ENCODE peak calls at places on chromosomes 11 and 22, in four cellular contexts. K is dorsolateral prefrontal cortex, X is right atrium auricular region, D is AG10803. O is an unnamed sample.

GRCh38 chr11:109302591-109303334 is 119.2 kb upstream of the C11orf87 start:
- DNase-seq in K (no peak), X (no peak), D (no peak), O (no peak)

GRCh38 chr11:1870721-1871466 is 18.0 kb downstream of the LSP1 start:
- DNase-seq in K (peak; percentile 43), X (no peak), D (peak; percentile 34), O (no peak)

GRCh38 chr11:34633990-34634725 is 13.3 kb downstream of the EHF start:
- DNase-seq in K (no peak), X (no peak), D (peak; percentile 55), O (peak; percentile 57)

GRCh38 chr11:8654503-8654902 is 28.0 kb downstream of the TRIM66 start:
- DNase-seq in K (no peak), X (no peak), D (no peak), O (no peak)

GRCh38 chr11:70710192-70710965 is 312.1 kb downstream of the CTTN start:
- DNase-seq in K (no peak), X (no peak), D (no peak), O (no peak)

GRCh38 chr11:112584674-112585073 is 324.0 kb upstream of the PLET1 start:
- DNase-seq in K (no peak), X (no peak), D (no peak), O (no peak)

GRCh38 chr22:39278040-39278439 is 33.3 kb upstream of the PDGFB start:
- DNase-seq in K (no peak), X (no peak), D (peak; percentile 41), O (peak; percentile 45)

GRCh38 chr22:47325249-47325648 is 562.8 kb downstream of the TBC1D22A start:
- DNase-seq in K (no peak), X (peak; percentile 18), D (no peak), O (no peak)

GRCh38 chr22:24105018-24105360 is 76.3 kb upstream of the SUSD2 start:
- DNase-seq in K (peak; percentile 28), X (peak; percentile 73), D (peak; percentile 32), O (peak; percentile 34)

GRCh38 chr11:16923987-16924386 is 90.2 kb downstream of the PLEKHA7 start:
- DNase-seq in K (no peak), X (no peak), D (no peak), O (no peak)

GRCh38 chr22:47396105-47396504 is 633.7 kb downstream of the TBC1D22A start:
- DNase-seq in K (no peak), X (no peak), D (no peak), O (no peak)

GRCh38 chr11:46183819-46184218 is 62.6 kb upstream of the PHF21A start:
- DNase-seq in K (no peak), X (no peak), D (no peak), O (peak; percentile 4)

GRCh38 chr22:24969588-24970301 is 17.2 kb downstream of the KIAA1671 start:
- DNase-seq in K (no peak), X (peak; percentile 89), D (peak; percentile 54), O (peak; percentile 41)

GRCh38 chr11:123822022-123822421 is 15.9 kb upstream of the OR6M1 start:
- DNase-seq in K (no peak), X (no peak), D (no peak), O (peak; percentile 39)

GRCh38 chr22:45497268-45497667 is 5.4 kb upstream of the FBLN1 start:
- DNase-seq in K (no peak), X (no peak), D (no peak), O (peak; percentile 26)

GRCh38 chr22:46563381-46564083 is 26.1 kb upstream of the CELSR1 start:
- DNase-seq in K (peak; percentile 54), X (peak; percentile 84), D (peak; percentile 41), O (peak; percentile 62)

GRCh38 chr11:20367313-20367948 is 3.9 kb downstream of the HTATIP2 start:
- DNase-seq in K (peak; percentile 71), X (peak; percentile 69), D (peak; percentile 78), O (peak; percentile 88)

GRCh38 chr11:115334932-115335788 is 169.1 kb downstream of the CADM1 start:
- DNase-seq in K (no peak), X (no peak), D (peak; percentile 37), O (peak; percentile 49)

GRCh38 chr11:64097468-64098317 is 62.0 kb downstream of the FLRT1 start:
- DNase-seq in K (peak; percentile 60), X (no peak), D (no peak), O (no peak)

GRCh38 chr22:39530692-39531331 is 1.7 kb downstream of the RPS19BP1 start:
- DNase-seq in K (no peak), X (no peak), D (peak; percentile 44), O (peak; percentile 59)

GRCh38 chr22:43152355-43153071 is 1.2 kb downstream of the TSPO start:
- DNase-seq in K (peak; percentile 37), X (peak; percentile 80), D (peak; percentile 66), O (peak; percentile 45)

GRCh38 chr11:43072096-43072495 is 239.7 kb upstream of the API5 start:
- DNase-seq in K (no peak), X (no peak), D (no peak), O (no peak)

GRCh38 chr22:22462813-22463567 is 45.6 kb downstream of the ZNF280B start:
- DNase-seq in K (no peak), X (no peak), D (no peak), O (no peak)

GRCh38 chr11:117876049-117876340 is 463 bp downstream of the FXYD6 start:
- DNase-seq in K (no peak), X (no peak), D (no peak), O (no peak)

GRCh38 chr11:13929551-13929950 is 33.0 kb upstream of the SPON1 start:
- DNase-seq in K (peak; percentile 4), X (no peak), D (no peak), O (no peak)

GRCh38 chr11:22558638-22559037 is 67.0 kb downstream of the FANCF start:
- DNase-seq in K (no peak), X (no peak), D (peak; percentile 26), O (peak; percentile 37)

GRCh38 chr11:130411223-130411622 is 17.2 kb downstream of the ADAMTS8 start:
- DNase-seq in K (no peak), X (no peak), D (no peak), O (no peak)

GRCh38 chr11:126355926-126356897 is 726 bp downstream of the ST3GAL4 start:
- DNase-seq in K (peak; percentile 89), X (no peak), D (peak; percentile 49), O (no peak)

GRCh38 chr11:126355324-126355925 is at the start of gene ST3GAL4:
- DNase-seq in K (peak; percentile 85), X (peak; percentile 73), D (peak; percentile 52), O (peak; percentile 62)

GRCh38 chr11:126358763-126359160 is 3.3 kb downstream of the ST3GAL4 start:
- DNase-seq in K (no peak), X (no peak), D (no peak), O (no peak)

GRCh38 chr11:126357969-126358762 is 2.7 kb downstream of the ST3GAL4 start:
- DNase-seq in K (no peak), X (no peak), D (no peak), O (no peak)

GRCh38 chr11:126357055-126357962 is 1.8 kb downstream of the ST3GAL4 start:
- DNase-seq in K (no peak), X (no peak), D (no peak), O (no peak)
- H3K4me3 ChIP-seq in K (peak overlapping the region; percentile 76), X (peak overlapping the region; percentile 80), D (peak overlapping the region; percentile 87), O (peak overlapping the region; percentile 76)

GRCh38 chr22:37639070-37639760 is at the start of gene SH3BP1:
- DNase-seq in K (peak; percentile 54), X (no peak), D (peak; percentile 15), O (no peak)
- TF ChIP-seq CTCF in K (no peak), X (no peak), D (no peak), O (no peak)

GRCh38 chr11:60844045-60844869 is 2.3 kb downstream of the CCDC86 start:
- DNase-seq in K (no peak), X (no peak), D (peak; percentile 8), O (no peak)
- H3K4me3 ChIP-seq in K (peak overlapping the region; percentile 78), X (peak overlapping the region; percentile 85), D (peak overlapping the region; percentile 94), O (peak overlapping the region; percentile 95)

DNA sequence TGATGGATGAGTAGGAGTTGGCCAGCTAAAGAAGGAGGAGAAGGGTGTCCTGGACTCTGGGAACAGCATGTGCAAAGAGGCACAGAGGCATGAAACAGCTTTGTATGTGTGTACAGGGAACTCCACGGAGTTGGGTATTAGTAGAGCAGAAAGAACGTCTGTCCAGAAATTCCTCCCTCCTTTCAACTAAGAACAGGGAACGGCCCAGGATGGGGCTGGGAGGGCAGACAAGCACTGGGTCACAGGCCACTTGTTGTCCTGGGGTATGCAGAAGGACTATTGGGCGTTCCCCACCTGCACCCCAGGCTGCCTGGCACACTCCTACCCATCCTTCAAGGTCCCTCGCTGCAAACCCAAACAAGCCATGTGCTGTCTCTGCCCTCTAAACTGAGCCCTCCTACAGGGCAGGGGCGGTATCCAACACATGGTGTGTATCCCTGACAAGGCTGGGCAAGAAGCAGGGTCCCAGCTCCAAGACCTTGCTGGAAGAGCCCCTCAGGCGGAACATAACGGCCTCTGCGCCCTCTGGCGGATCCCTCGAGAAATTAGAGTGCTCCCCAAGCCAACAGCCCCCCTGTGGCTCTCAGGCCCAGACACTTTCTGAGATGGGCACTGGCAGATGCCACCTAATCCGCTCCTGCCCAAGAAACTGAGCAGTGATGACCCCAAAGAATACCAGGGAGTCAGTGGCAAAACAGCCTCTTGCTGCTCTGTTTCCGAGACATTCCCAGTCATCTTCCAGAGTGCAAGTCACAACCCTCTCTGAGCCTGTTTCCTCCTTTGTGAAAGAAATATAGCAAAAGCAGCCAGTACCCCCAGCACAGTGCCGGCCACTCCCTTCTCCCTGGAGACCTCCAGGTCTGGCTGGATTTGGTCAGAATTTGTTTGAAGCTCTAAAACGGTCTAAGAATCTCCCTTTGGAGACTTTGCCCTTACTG is 1.6 kb upstream of the ELFN2 start:
- DNase-seq in K (no peak), X (no peak), D (peak; percentile 20), O (peak; percentile 55)
- TF ChIP-seq CTCF in K (peak; percentile 49), X (peak; percentile 72), D (peak; percentile 76), O (peak; percentile 77)

GRCh38 chr22:32205974-32206773 is 1.3 kb upstream of the RFPL2 start:
- DNase-seq in K (no peak), X (no peak), D (no peak), O (no peak)
- H3K4me3 ChIP-seq in K (peak overlapping the region; percentile 62), X (no peak overlapping the region), D (no peak overlapping the region), O (no peak overlapping the region)

DNA sequence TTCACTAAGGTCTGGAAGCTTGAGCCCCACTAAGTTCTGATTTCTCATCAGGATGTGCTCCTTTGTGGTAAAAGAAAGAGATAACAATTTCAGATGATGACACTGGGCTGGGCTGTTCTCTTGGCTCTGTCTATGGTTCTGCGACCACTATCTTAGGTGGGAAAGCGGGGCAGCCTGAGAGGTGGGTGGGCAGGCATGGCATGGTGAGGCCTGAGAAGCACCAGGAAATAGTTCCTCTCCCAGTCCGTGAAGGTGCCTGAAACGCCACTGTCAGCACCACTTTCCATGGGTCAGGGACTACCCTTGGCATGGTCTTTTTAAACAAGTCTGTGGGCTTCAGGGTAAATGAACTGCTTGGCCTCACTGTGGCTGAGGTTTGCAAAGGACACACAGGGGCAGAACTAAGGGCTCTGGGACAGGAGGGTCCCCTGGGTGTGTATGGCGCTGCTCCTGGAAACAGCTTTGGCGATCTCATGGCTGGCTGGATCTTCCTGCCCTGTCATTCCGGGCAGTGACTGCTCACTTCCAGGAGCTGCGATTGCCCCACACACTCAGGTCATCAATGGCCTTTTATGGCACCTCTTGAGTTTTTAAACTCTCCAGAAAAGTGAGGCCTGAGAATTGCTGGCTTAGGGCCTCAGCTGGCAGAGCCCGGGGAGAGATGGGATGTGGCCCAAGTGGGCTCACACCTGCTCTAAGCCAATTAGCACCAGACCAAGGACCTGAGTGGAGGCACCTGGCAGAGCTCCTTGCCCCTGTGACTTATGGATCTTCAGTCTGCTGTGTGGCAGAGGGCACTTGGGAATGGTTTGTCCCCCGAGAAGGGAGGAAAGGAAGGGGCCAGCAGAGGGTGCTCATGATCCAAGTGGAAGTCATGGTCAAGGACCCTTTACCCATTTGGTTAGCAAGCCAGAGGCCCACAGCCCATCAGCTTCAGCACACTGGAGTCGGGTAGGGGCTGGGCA is 55.6 kb upstream of the LYVE1 start:
- DNase-seq in K (no peak), X (no peak), D (no peak), O (peak; percentile 48)
- TF ChIP-seq CTCF in K (peak; percentile 35), X (peak; percentile 65), D (peak; percentile 59), O (peak; percentile 54)

GRCh38 chr11:122732342-122733300 is 77.1 kb downstream of the UBASH3B start:
- DNase-seq in K (no peak), X (no peak), D (no peak), O (no peak)
- H3K4me3 ChIP-seq in K (no peak overlapping the region), X (no peak overlapping the region), D (no peak overlapping the region), O (no peak overlapping the region)

O was measured in fibroblast of pulmonary artery.